ENCODE peak calls at places on chromosomes 12 and 14, in seven cellular contexts. R is adrenal gland, L is Kasumi-1, J is aorta, D is dermis microvascular lymphatic vessel endothelial cell, G is OCI-LY7, Q is HuH-7.5. S is an unnamed sample.

GRCh38 chr14:53470351-53471043 is 317.4 kb upstream of the DDHD1 start:
- DNase-seq in J (no peak), G (no peak), D (no peak), L (no peak), R (peak; percentile 16), Q (no peak), S (no peak)

GRCh38 chr12:7959278-7960063 is 23.5 kb upstream of the SLC2A3 start:
- DNase-seq in D (no peak), Q (no peak), G (peak; percentile 57), J (no peak), R (peak; percentile 16), L (peak; percentile 78), S (no peak)

GRCh38 chr14:38556321-38556720 is 300.4 kb upstream of the CLEC14A start:
- DNase-seq in Q (no peak), D (no peak), G (no peak), L (no peak), R (no peak), J (no peak), S (no peak)

GRCh38 chr14:87615822-87616679 is 376.9 kb downstream of the GALC start:
- DNase-seq in L (peak; percentile 62), R (peak; percentile 31), D (no peak), Q (peak; percentile 19), J (peak; percentile 75), G (peak; percentile 83), S (peak; percentile 5)

GRCh38 chr12:27780612-27781408 is 774 bp upstream of the MANSC4 start:
- DNase-seq in D (no peak), L (no peak), J (no peak), R (peak; percentile 36), G (peak; percentile 71), Q (peak; percentile 37), S (peak; percentile 68)

GRCh38 chr12:70364695-70365397 is 1.2 kb upstream of the KCNMB4 start:
- DNase-seq in R (no peak), J (no peak), D (no peak), L (no peak), G (peak; percentile 24), Q (no peak), S (no peak)

GRCh38 chr12:117032593-117033381 is 66.4 kb downstream of the TESC start:
- DNase-seq in L (no peak), G (no peak), J (peak; percentile 65), D (no peak), R (peak; percentile 7), Q (no peak), S (no peak)

GRCh38 chr14:95043314-95043713 is 114.0 kb downstream of the DICER1 start:
- DNase-seq in D (no peak), L (no peak), J (no peak), Q (no peak), R (no peak), G (no peak), S (no peak)

GRCh38 chr12:113043240-113043639 is 13.3 kb upstream of the DTX1 start:
- DNase-seq in L (no peak), Q (no peak), G (no peak), R (no peak), J (no peak), D (no peak), S (no peak)

GRCh38 chr14:70188608-70189540 is at the start of gene SLC8A3:
- DNase-seq in Q (peak; percentile 46), D (peak; percentile 11), L (no peak), R (peak; percentile 16), G (no peak), J (peak; percentile 74), S (no peak)

GRCh38 chr12:68630050-68630449 is 19.4 kb downstream of the RAP1B start:
- DNase-seq in R (no peak), Q (no peak), J (no peak), L (no peak), D (no peak), G (no peak), S (no peak)

GRCh38 chr14:90645842-90646443 is 170.3 kb downstream of the TTC7B start:
- DNase-seq in R (no peak), D (no peak), Q (no peak), G (no peak), J (no peak), L (no peak), S (no peak)

GRCh38 chr12:71865166-71865713 is 25.7 kb downstream of the TBC1D15 start:
- DNase-seq in J (peak; percentile 62), L (no peak), D (no peak), R (no peak), Q (no peak), G (no peak), S (no peak)

GRCh38 chr12:46391630-46392029 is 19.1 kb upstream of the SLC38A2 start:
- DNase-seq in J (no peak), D (no peak), L (no peak), Q (no peak), R (no peak), G (no peak), S (no peak)

GRCh38 chr12:64081020-64081419 is 141.1 kb downstream of the KICS2 start:
- DNase-seq in R (no peak), G (no peak), J (no peak), Q (no peak), D (no peak), L (no peak), S (no peak)

GRCh38 chr14:32561520-32561919 is 232.4 kb downstream of the AKAP6 start:
- DNase-seq in L (no peak), Q (no peak), D (no peak), J (no peak), G (no peak), R (no peak), S (no peak)

GRCh38 chr12:116037941-116038837 is 239.3 kb downstream of the MED13L start:
- DNase-seq in L (no peak), J (no peak), Q (no peak), D (no peak), R (no peak), G (no peak), S (no peak)

GRCh38 chr12:85468356-85469157 is 188.5 kb downstream of the ALX1 start:
- DNase-seq in G (peak; percentile 50), D (peak; percentile 58), Q (peak; percentile 10), R (peak; percentile 37), L (peak; percentile 82), J (no peak), S (peak; percentile 60)

GRCh38 chr12:267581-268482 is 5.2 kb upstream of the SLC6A13 start:
- DNase-seq in D (no peak), R (no peak), L (no peak), Q (no peak), J (no peak), G (no peak), S (no peak)

S was measured in glomerular endothelial cell.